ENCODE peak calls at places on chromosome 2, in six cellular contexts. S is trophoblast cell, I is neuronal stem cell, D is IMR-90, F is H9, N is mesendoderm. Y is an unnamed sample.

GRCh38 chr2:181621779-181622490 is 35.0 kb downstream of the CERKL start:
- DNase-seq in S (no peak), I (no peak), D (no peak), F (no peak), N (no peak), Y (no peak)

GRCh38 chr2:127174176-127174575 is 45.9 kb downstream of the CYP27C1 start:
- DNase-seq in S (no peak), I (no peak), D (peak), F (no peak), N (no peak), Y (peak)

GRCh38 chr2:127405252-127405605 is 13.0 kb upstream of the PROC start:
- DNase-seq in S (no peak), I (no peak), D (no peak), F (no peak), N (no peak), Y (peak)

GRCh38 chr2:147110317-147110716 is 734.5 kb upstream of the ACVR2A start:
- DNase-seq in S (no peak), I (peak), D (no peak), F (no peak), N (no peak), Y (no peak)

GRCh38 chr2:71963295-71963694 is 184.4 kb downstream of the CYP26B1 start:
- DNase-seq in S (no peak), I (no peak), D (no peak), F (no peak), N (no peak), Y (no peak)

GRCh38 chr2:217851191-217852020 is 151.4 kb downstream of the TNS1 start:
- DNase-seq in S (no peak), I (no peak), D (peak), F (no peak), N (no peak), Y (peak)

GRCh38 chr2:17878222-17879136 is at the start of gene KCNS3:
- DNase-seq in S (peak), I (peak), D (peak), F (peak), N (peak), Y (peak)

GRCh38 chr2:223602972-223603371 is 811 bp upstream of the SCG2 start:
- DNase-seq in S (no peak), I (no peak), D (peak), F (no peak), N (no peak), Y (no peak)

GRCh38 chr2:24825883-24826800 is 32.9 kb downstream of the CENPO start:
- DNase-seq in S (no peak), I (no peak), D (no peak), F (peak), N (peak), Y (peak)

GRCh38 chr2:207897541-207898353 is 127.6 kb downstream of the PLEKHM3 start:
- DNase-seq in S (no peak), I (peak), D (no peak), F (no peak), N (no peak), Y (no peak)

GRCh38 chr2:149068996-149069888 is 30.7 kb downstream of the LYPD6B start:
- DNase-seq in S (no peak), I (no peak), D (peak), F (no peak), N (no peak), Y (peak)

GRCh38 chr2:216572582-216573578 is 60.3 kb upstream of the IGFBP2 start:
- DNase-seq in S (no peak), I (no peak), D (no peak), F (no peak), N (no peak), Y (no peak)

GRCh38 chr2:179235463-179236108 is 29.0 kb downstream of the SESTD1 start:
- DNase-seq in S (no peak), I (no peak), D (peak), F (no peak), N (no peak), Y (no peak)

GRCh38 chr2:103887625-103888024 is 966.3 kb upstream of the POU3F3 start:
- DNase-seq in S (no peak), I (no peak), D (no peak), F (no peak), N (no peak), Y (no peak)

GRCh38 chr2:770776-771175 is 93.6 kb upstream of the TMEM18 start:
- DNase-seq in S (no peak), I (no peak), D (no peak), F (no peak), N (no peak), Y (no peak)

GRCh38 chr2:1140389-1141003 is 189.8 kb downstream of the SNTG2 start:
- DNase-seq in S (peak), I (peak), D (no peak), F (peak), N (peak), Y (no peak)

GRCh38 chr2:36381965-36382364 is 26.4 kb downstream of the CRIM1 start:
- DNase-seq in S (no peak), I (no peak), D (no peak), F (no peak), N (no peak), Y (no peak)

GRCh38 chr2:216491757-216492635 is 6.6 kb upstream of the RPL37A start:
- DNase-seq in S (no peak), I (no peak), D (no peak), F (no peak), N (no peak), Y (no peak)

GRCh38 chr2:221762496-221762895 is 190.4 kb upstream of the EPHA4 start:
- DNase-seq in S (no peak), I (no peak), D (no peak), F (no peak), N (peak), Y (no peak)

GRCh38 chr2:72891091-72891818 is 4.0 kb downstream of the SPR start:
- DNase-seq in S (no peak), I (no peak), D (peak), F (no peak), N (no peak), Y (no peak)

GRCh38 chr2:233076749-233077148 is 16.6 kb downstream of the INPP5D start:
- DNase-seq in S (no peak), I (no peak), D (no peak), F (no peak), N (no peak), Y (no peak)

GRCh38 chr2:117854610-117855009 is 40.1 kb downstream of the DDX18 start:
- DNase-seq in S (no peak), I (no peak), D (no peak), F (no peak), N (peak), Y (no peak)

GRCh38 chr2:228658998-228659397 is 477.5 kb upstream of the SPHKAP start:
- DNase-seq in S (no peak), I (no peak), D (peak), F (no peak), N (no peak), Y (peak)

GRCh38 chr2:20617081-20617575 is 33.8 kb downstream of the HS1BP3 start:
- DNase-seq in S (no peak), I (no peak), D (no peak), F (peak), N (peak), Y (peak)

GRCh38 chr2:17058772-17059402 is 393.3 kb upstream of the CYRIA start:
- DNase-seq in S (peak), I (peak), D (no peak), F (peak), N (peak), Y (no peak)

GRCh38 chr2:8524823-8525222 is 157.0 kb upstream of the ID2 start:
- DNase-seq in S (no peak), I (no peak), D (no peak), F (no peak), N (no peak), Y (no peak)

GRCh38 chr2:217077841-217078407 is 218.1 kb upstream of the TNP1 start:
- DNase-seq in S (no peak), I (no peak), D (peak), F (no peak), N (no peak), Y (peak)

GRCh38 chr2:40343904-40344303 is 108.0 kb downstream of the SLC8A1 start:
- DNase-seq in S (peak), I (no peak), D (peak), F (no peak), N (no peak), Y (peak)

GRCh38 chr2:31335921-31336570 is 78.5 kb downstream of the XDH start:
- DNase-seq in S (no peak), I (no peak), D (peak), F (no peak), N (peak), Y (peak)

GRCh38 chr2:18750662-18751554 is 161.5 kb upstream of the NT5C1B start:
- DNase-seq in S (no peak), I (no peak), D (peak), F (no peak), N (no peak), Y (peak)

GRCh38 chr2:40197121-40197520 is 254.8 kb downstream of the SLC8A1 start:
- DNase-seq in S (no peak), I (no peak), D (no peak), F (no peak), N (no peak), Y (no peak)

DNA sequence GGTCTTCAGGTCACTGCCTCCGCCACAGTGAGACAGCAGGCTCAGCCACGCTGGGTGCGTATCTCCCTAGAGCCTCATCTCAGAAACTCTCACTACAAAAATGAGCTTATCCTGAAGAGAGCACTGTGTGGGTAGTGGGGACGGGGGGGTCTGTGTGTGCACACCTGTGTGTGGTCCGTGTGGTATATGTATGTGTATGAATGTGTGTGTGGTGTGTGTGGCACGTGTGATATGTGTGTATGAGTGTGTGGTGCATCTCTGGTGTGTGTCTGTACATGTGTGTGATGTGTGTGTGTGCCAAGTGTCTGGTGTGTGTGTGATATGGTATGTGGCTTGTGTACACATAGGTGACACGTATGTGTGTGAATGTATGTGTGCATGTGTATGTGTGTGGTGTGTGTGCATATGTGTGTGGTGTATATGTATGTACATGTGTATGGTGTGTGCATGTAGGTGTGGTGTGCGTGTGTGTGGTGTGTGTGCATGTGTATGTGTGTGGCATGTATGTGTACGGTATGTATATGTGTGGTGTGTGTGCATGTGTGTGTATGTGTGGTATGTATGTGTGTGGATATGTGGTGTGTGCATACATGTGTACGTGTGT is 332.2 kb downstream of the EIPR1 start:
- DNase-seq in S (no peak), I (no peak), D (no peak), F (no peak), N (no peak), Y (no peak)
- H3K23ac ChIP-seq in S (peak), I (peak), D (no peak), F (no peak), N (no peak), Y (no peak)

GRCh38 chr2:10800163-10800562 is 12.4 kb downstream of the PDIA6 start:
- DNase-seq in S (no peak), I (no peak), D (no peak), F (no peak), N (no peak), Y (no peak)
- H3K23ac ChIP-seq in S (no peak), I (no peak), D (no peak), F (no peak), N (no peak), Y (no peak)

DNA sequence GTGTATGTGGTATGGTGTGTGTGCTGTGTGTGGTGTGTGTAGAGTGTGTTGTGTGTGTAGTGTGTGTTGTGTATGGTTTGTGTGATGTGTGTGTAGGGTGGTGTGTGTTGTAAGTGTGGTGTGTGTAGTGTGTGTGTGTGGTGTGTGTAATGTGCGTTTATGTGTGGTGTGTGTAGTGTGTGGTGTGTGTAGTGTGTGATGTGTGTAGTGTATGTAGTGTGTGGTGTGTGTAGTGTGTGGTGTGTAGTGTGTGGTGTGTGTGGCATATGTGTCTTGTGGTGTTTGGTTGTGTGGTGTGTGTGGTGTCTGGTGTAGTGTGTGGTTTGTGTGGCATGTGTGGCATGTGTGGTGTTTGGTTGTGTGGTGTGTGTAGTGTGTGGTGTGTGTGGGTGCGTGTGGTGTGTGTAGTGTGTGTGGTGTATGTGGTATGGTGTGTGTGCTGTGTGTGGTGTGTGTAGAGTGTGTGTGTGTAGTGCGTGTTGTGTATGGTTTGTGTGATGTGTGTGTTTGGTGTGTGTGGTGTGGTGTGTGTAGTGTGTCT is 4.0 kb upstream of the RTP5 start:
- DNase-seq in S (no peak), I (no peak), D (no peak), F (no peak), N (peak), Y (no peak)
- H3K23ac ChIP-seq in S (peak), I (peak), D (no peak), F (no peak), N (no peak), Y (no peak)

GRCh38 chr2:107694667-107695066 is 132.0 kb upstream of the RGPD4 start:
- DNase-seq in S (no peak), I (no peak), D (no peak), F (no peak), N (no peak), Y (no peak)
- H3K23ac ChIP-seq in S (peak), I (peak), D (no peak), F (no peak), N (no peak), Y (peak)

GRCh38 chr2:3137651-3138300 is 239.8 kb downstream of the EIPR1 start:
- DNase-seq in S (no peak), I (no peak), D (no peak), F (no peak), N (no peak), Y (no peak)
- H3K23ac ChIP-seq in S (peak), I (peak), D (no peak), F (no peak), N (no peak), Y (no peak)

DNA sequence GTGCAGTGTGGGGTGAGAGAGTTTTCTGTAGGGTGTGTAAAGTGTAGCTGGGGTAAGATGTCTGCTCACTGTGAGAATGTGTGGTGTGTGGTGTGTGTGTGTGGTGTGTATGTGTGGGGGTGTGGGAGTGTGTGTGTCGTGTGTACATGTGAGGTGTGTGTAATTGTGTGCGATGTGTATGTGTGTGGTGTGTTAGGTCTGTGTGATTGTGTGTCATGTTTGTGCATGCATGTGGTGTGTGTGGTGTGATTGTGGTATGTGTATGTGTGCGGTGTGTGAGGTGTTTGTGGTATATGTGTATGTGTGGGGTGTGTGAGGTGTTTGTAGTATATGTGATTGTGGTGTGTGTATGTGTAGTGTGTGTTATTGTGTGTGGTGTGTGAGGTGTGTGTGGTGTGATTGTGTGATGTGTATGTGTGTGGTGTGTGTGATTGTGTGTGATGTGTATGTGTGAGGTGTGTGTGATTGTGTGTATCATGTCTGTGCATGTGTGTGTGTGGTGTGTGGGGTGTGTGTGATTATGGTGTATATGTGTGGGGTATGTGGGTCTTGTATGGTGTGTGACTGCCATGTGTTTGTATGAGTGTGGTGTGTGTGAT is 241.7 kb upstream of the HDAC4 start:
- DNase-seq in S (no peak), I (no peak), D (no peak), F (peak), N (no peak), Y (no peak)
- H3K23ac ChIP-seq in S (peak), I (no peak), D (no peak), F (no peak), N (no peak), Y (no peak)

GRCh38 chr2:107137711-107138110 is 251.7 kb upstream of the ST6GAL2 start:
- DNase-seq in S (no peak), I (no peak), D (no peak), F (no peak), N (no peak), Y (no peak)

GRCh38 chr2:107132141-107132540 is 246.2 kb upstream of the ST6GAL2 start:
- DNase-seq in S (no peak), I (no peak), D (no peak), F (no peak), N (no peak), Y (no peak)

GRCh38 chr2:107132746-107133145 is 246.8 kb upstream of the ST6GAL2 start:
- DNase-seq in S (no peak), I (no peak), D (no peak), F (no peak), N (no peak), Y (no peak)

GRCh38 chr2:107136749-107137148 is 250.8 kb upstream of the ST6GAL2 start:
- DNase-seq in S (no peak), I (no peak), D (no peak), F (no peak), N (no peak), Y (no peak)

DNA sequence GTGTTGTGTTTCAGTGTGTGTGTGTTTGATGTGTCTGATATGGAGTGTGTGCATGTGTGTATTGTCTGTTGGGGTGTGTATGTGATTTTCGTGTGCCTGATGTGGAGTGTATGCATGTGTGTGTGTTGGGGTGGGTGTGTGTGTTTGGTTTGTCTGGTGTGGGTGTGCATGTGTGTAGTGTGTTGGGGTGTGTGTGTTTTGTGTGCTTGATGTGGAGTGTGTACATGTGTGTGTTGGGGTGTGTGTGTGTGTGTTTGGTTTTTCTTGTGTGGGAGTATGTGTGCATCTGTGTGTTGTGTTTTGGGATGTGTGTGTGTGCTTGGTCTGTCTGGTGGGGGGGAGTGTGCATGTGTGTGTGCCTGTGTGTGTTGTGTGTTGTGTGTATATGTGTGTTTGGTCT is 247.4 kb upstream of the ST6GAL2 start:
- DNase-seq in S (no peak), I (no peak), D (no peak), F (no peak), N (no peak), Y (no peak)
- H3K23ac ChIP-seq in S (no peak), I (no peak), D (no peak), F (no peak), N (no peak), Y (peak)

GRCh38 chr2:13114391-13114790 is 397.7 kb downstream of the TRIB2 start:
- DNase-seq in S (no peak), I (no peak), D (peak), F (no peak), N (peak), Y (peak)
- H3K23ac ChIP-seq in S (no peak), I (no peak), D (no peak), F (no peak), N (no peak), Y (no peak)

Y was measured in mesenchymal stem cell.